ENCODE peak calls at places on chromosomes 13 and 19, in nine cellular contexts. I is astrocyte of the spinal cord; G is non-pigmented ciliary epithelial cell; Z is NCI-H1417 treated with DMSO at 0.1 percent for 48 hours; A is GM19239; L is breast epithelium; E is activated CD4-positive, CD25-positive, alpha-beta regulatory T cell; J is A549; N is neural crest cell. X is an unnamed sample.

GRCh38 chr13:30109471-30110135 is 197.7 kb downstream of the KATNAL1 start:
- DNase-seq in Z (no peak), L (no peak), A (no peak), N (no peak), J (no peak), G (no peak), I (no peak), E (no peak), X (no peak)

GRCh38 chr19:17802137-17802858 is 7.4 kb downstream of the B3GNT3 start:
- DNase-seq in I (no peak), L (no peak), J (no peak), Z (no peak), E (no peak), N (no peak), A (no peak), G (no peak), X (no peak)

GRCh38 chr19:6667114-6667627 is 2.8 kb downstream of the TNFSF14 start:
- DNase-seq in I (no peak), A (no peak), Z (no peak), J (no peak), L (no peak), G (no peak), E (no peak), N (no peak), X (no peak)

GRCh38 chr13:64471916-64472315 is 2758.2 kb downstream of the PCDH9 start:
- DNase-seq in E (no peak), Z (peak), A (no peak), G (no peak), J (peak), I (peak), L (no peak), N (no peak), X (no peak)

GRCh38 chr19:56678205-56678604 is 6.6 kb upstream of the ZNF835 start:
- DNase-seq in G (no peak), N (no peak), J (no peak), E (no peak), A (no peak), I (no peak), L (no peak), Z (no peak), X (no peak)

GRCh38 chr19:41373993-41374392 is 2.3 kb upstream of the TMEM91 start:
- DNase-seq in N (no peak), A (no peak), E (no peak), G (peak), J (no peak), Z (no peak), I (peak), L (no peak), X (no peak)

GRCh38 chr13:86051134-86052103 is 252.2 kb upstream of the SLITRK6 start:
- DNase-seq in I (peak), Z (no peak), L (no peak), E (no peak), G (peak), A (no peak), N (no peak), J (no peak), X (no peak)

GRCh38 chr19:17329768-17330545 is 4.7 kb downstream of the ANO8 start:
- DNase-seq in E (no peak), N (no peak), I (no peak), J (no peak), L (no peak), Z (no peak), G (no peak), A (no peak), X (no peak)

GRCh38 chr19:10861118-10861651 is 10.2 kb upstream of the CARM1 start:
- DNase-seq in E (no peak), N (peak), L (no peak), G (no peak), I (no peak), Z (no peak), A (no peak), J (no peak), X (no peak)

GRCh38 chr19:45577111-45577905 is 7.3 kb downstream of the OPA3 start:
- DNase-seq in I (peak), J (peak), G (peak), A (no peak), L (peak), E (no peak), Z (no peak), N (no peak), X (no peak)